ENCODE peak calls at places on chromosomes 11 and 22, in ten cellular contexts. One of them, this sample, is unnamed. For H3K36me3, the result is how much of the 10 kb centered on the place peaks cover.

GRCh38 chr11:134008593-134008992 is 51.8 kb upstream of the IGSF9B start:
- DNase-seq in MM.1S: no peak
- DNase-seq in K562: no peak
- DNase-seq in CD4-positive, CD25-positive, alpha-beta regulatory T cell: no peak
- DNase-seq in body of pancreas: no peak
- DNase-seq in GM23248: no peak
- DNase-seq in spleen: no peak
- DNase-seq in fibroblast of lung: no peak
- DNase-seq in OCI-LY7: peak
- DNase-seq in CD4-positive, alpha-beta memory T cell: no peak
- DNase-seq in this sample: peak

GRCh38 chr11:472272-472671 is 22.2 kb downstream of the PTDSS2 start:
- DNase-seq in MM.1S: no peak
- DNase-seq in K562: no peak
- DNase-seq in CD4-positive, CD25-positive, alpha-beta regulatory T cell: no peak
- DNase-seq in body of pancreas: no peak
- DNase-seq in GM23248: no peak
- DNase-seq in spleen: no peak
- DNase-seq in fibroblast of lung: no peak
- DNase-seq in OCI-LY7: no peak
- DNase-seq in CD4-positive, alpha-beta memory T cell: no peak
- DNase-seq in this sample: no peak

GRCh38 chr11:111429066-111429506 is 50.0 kb upstream of the POU2AF1 start:
- DNase-seq in MM.1S: peak
- DNase-seq in K562: peak
- DNase-seq in CD4-positive, CD25-positive, alpha-beta regulatory T cell: peak
- DNase-seq in body of pancreas: peak
- DNase-seq in GM23248: peak
- DNase-seq in spleen: no peak
- DNase-seq in fibroblast of lung: peak
- DNase-seq in OCI-LY7: peak
- DNase-seq in CD4-positive, alpha-beta memory T cell: peak
- DNase-seq in this sample: peak

GRCh38 chr11:16933756-16934603 is 80.2 kb downstream of the PLEKHA7 start:
- DNase-seq in MM.1S: no peak
- DNase-seq in K562: no peak
- DNase-seq in CD4-positive, CD25-positive, alpha-beta regulatory T cell: no peak
- DNase-seq in body of pancreas: peak
- DNase-seq in GM23248: no peak
- DNase-seq in spleen: no peak
- DNase-seq in fibroblast of lung: no peak
- DNase-seq in OCI-LY7: no peak
- DNase-seq in CD4-positive, alpha-beta memory T cell: no peak
- DNase-seq in this sample: no peak

GRCh38 chr11:17526326-17526725 is 17.9 kb downstream of the USH1C start:
- DNase-seq in MM.1S: no peak
- DNase-seq in K562: no peak
- DNase-seq in CD4-positive, CD25-positive, alpha-beta regulatory T cell: no peak
- DNase-seq in body of pancreas: no peak
- DNase-seq in GM23248: no peak
- DNase-seq in spleen: no peak
- DNase-seq in fibroblast of lung: no peak
- DNase-seq in OCI-LY7: no peak
- DNase-seq in CD4-positive, alpha-beta memory T cell: no peak
- DNase-seq in this sample: no peak

GRCh38 chr11:44066732-44067131 is 662 bp downstream of the ACCS start:
- DNase-seq in MM.1S: no peak
- DNase-seq in K562: peak
- DNase-seq in CD4-positive, CD25-positive, alpha-beta regulatory T cell: peak
- DNase-seq in body of pancreas: peak
- DNase-seq in GM23248: peak
- DNase-seq in spleen: no peak
- DNase-seq in fibroblast of lung: peak
- DNase-seq in OCI-LY7: no peak
- DNase-seq in CD4-positive, alpha-beta memory T cell: no peak
- DNase-seq in this sample: no peak

GRCh38 chr22:35854334-35854733 is 136.7 kb downstream of the APOL5 start:
- DNase-seq in MM.1S: no peak
- DNase-seq in K562: no peak
- DNase-seq in CD4-positive, CD25-positive, alpha-beta regulatory T cell: no peak
- DNase-seq in body of pancreas: no peak
- DNase-seq in GM23248: no peak
- DNase-seq in spleen: no peak
- DNase-seq in fibroblast of lung: no peak
- DNase-seq in OCI-LY7: no peak
- DNase-seq in CD4-positive, alpha-beta memory T cell: no peak
- DNase-seq in this sample: no peak

GRCh38 chr11:1619449-1619848 is 2.5 kb downstream of the KRTAP5-4 start:
- DNase-seq in MM.1S: no peak
- DNase-seq in K562: peak
- DNase-seq in CD4-positive, CD25-positive, alpha-beta regulatory T cell: no peak
- DNase-seq in body of pancreas: no peak
- DNase-seq in GM23248: peak
- DNase-seq in spleen: peak
- DNase-seq in fibroblast of lung: no peak
- DNase-seq in OCI-LY7: no peak
- DNase-seq in CD4-positive, alpha-beta memory T cell: peak
- DNase-seq in this sample: no peak

GRCh38 chr11:11532574-11532973 is 89.2 kb downstream of the GALNT18 start:
- DNase-seq in MM.1S: no peak
- DNase-seq in K562: no peak
- DNase-seq in CD4-positive, CD25-positive, alpha-beta regulatory T cell: no peak
- DNase-seq in body of pancreas: no peak
- DNase-seq in GM23248: peak
- DNase-seq in spleen: no peak
- DNase-seq in fibroblast of lung: no peak
- DNase-seq in OCI-LY7: no peak
- DNase-seq in CD4-positive, alpha-beta memory T cell: no peak
- DNase-seq in this sample: no peak

GRCh38 chr11:96863520-96863919 is 473.7 kb downstream of the JRKL start:
- DNase-seq in MM.1S: no peak
- DNase-seq in K562: no peak
- DNase-seq in CD4-positive, CD25-positive, alpha-beta regulatory T cell: no peak
- DNase-seq in body of pancreas: no peak
- DNase-seq in GM23248: no peak
- DNase-seq in spleen: no peak
- DNase-seq in fibroblast of lung: no peak
- DNase-seq in OCI-LY7: no peak
- DNase-seq in CD4-positive, alpha-beta memory T cell: no peak
- DNase-seq in this sample: no peak

GRCh38 chr22:36191106-36191836 is 10.3 kb downstream of the APOL4 start:
- DNase-seq in MM.1S: no peak
- DNase-seq in K562: no peak
- DNase-seq in CD4-positive, CD25-positive, alpha-beta regulatory T cell: no peak
- DNase-seq in body of pancreas: peak
- DNase-seq in GM23248: peak
- DNase-seq in spleen: no peak
- DNase-seq in fibroblast of lung: peak
- DNase-seq in OCI-LY7: no peak
- DNase-seq in CD4-positive, alpha-beta memory T cell: no peak
- DNase-seq in this sample: no peak

DNA sequence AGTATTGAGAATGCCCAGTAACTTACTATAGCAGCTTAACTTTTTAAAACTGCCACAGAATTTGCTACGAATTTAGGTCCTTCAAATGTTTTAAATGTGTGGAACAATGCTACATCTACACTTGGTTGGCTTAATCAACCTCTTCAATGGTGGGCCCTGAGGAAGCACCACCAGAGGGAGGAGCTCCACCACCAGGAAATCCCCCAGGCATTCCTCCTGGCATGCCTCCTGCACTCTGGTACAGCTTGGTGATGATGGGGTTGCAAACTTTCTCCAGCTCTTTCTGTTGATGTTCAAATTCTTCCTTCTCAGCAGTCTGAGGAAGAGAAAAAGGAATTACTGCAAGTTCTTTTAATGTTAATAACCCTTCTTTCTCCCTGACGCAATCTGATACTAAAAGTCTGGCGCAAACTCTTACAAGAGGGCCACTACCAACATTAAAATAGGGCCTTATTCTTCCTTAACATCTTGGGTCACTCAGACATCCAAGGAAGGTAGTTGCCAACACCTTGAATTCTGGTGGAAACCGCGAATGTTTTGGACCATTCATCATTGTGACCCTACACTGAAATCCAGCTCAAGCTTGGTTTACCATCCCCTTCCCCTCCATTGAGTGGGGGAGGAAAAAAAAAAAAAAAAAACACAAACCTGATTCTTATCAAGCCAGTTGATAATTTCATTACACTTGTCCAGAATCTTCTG is 4.2 kb downstream of the HSPA8 start:
- DNase-seq in MM.1S: no peak
- DNase-seq in K562: no peak
- DNase-seq in CD4-positive, CD25-positive, alpha-beta regulatory T cell: no peak
- DNase-seq in body of pancreas: no peak
- DNase-seq in GM23248: no peak
- DNase-seq in spleen: no peak
- DNase-seq in fibroblast of lung: no peak
- DNase-seq in OCI-LY7: no peak
- DNase-seq in CD4-positive, alpha-beta memory T cell: peak
- DNase-seq in this sample: no peak
- H3K36me3 ChIP-seq in MM.1S: under half
- H3K36me3 ChIP-seq in K562: half or more
- H3K36me3 ChIP-seq in CD4-positive, CD25-positive, alpha-beta regulatory T cell: half or more
- H3K36me3 ChIP-seq in body of pancreas: under half
- H3K36me3 ChIP-seq in GM23248: half or more
- H3K36me3 ChIP-seq in spleen: half or more
- H3K36me3 ChIP-seq in fibroblast of lung: under half
- H3K36me3 ChIP-seq in OCI-LY7: half or more
- H3K36me3 ChIP-seq in CD4-positive, alpha-beta memory T cell: half or more
- H3K36me3 ChIP-seq in this sample: half or more

GRCh38 chr11:113835306-113835705 is 40.1 kb downstream of the USP28 start:
- DNase-seq in MM.1S: no peak
- DNase-seq in K562: no peak
- DNase-seq in CD4-positive, CD25-positive, alpha-beta regulatory T cell: no peak
- DNase-seq in body of pancreas: no peak
- DNase-seq in GM23248: no peak
- DNase-seq in spleen: no peak
- DNase-seq in fibroblast of lung: no peak
- DNase-seq in OCI-LY7: no peak
- DNase-seq in CD4-positive, alpha-beta memory T cell: no peak
- DNase-seq in this sample: no peak
- H3K36me3 ChIP-seq in MM.1S: under half
- H3K36me3 ChIP-seq in K562: under half
- H3K36me3 ChIP-seq in CD4-positive, CD25-positive, alpha-beta regulatory T cell: under half
- H3K36me3 ChIP-seq in body of pancreas: under half
- H3K36me3 ChIP-seq in GM23248: under half
- H3K36me3 ChIP-seq in spleen: under half
- H3K36me3 ChIP-seq in fibroblast of lung: under half
- H3K36me3 ChIP-seq in OCI-LY7: half or more
- H3K36me3 ChIP-seq in CD4-positive, alpha-beta memory T cell: under half
- H3K36me3 ChIP-seq in this sample: half or more

GRCh38 chr11:5666396-5666780 is 18.5 kb downstream of the TRIM5 start:
- DNase-seq in MM.1S: no peak
- DNase-seq in K562: no peak
- DNase-seq in CD4-positive, CD25-positive, alpha-beta regulatory T cell: no peak
- DNase-seq in body of pancreas: no peak
- DNase-seq in GM23248: no peak
- DNase-seq in spleen: no peak
- DNase-seq in fibroblast of lung: no peak
- DNase-seq in OCI-LY7: no peak
- DNase-seq in CD4-positive, alpha-beta memory T cell: no peak
- DNase-seq in this sample: no peak

GRCh38 chr11:5665051-5665450 is 19.8 kb downstream of the TRIM5 start:
- DNase-seq in MM.1S: no peak
- DNase-seq in K562: no peak
- DNase-seq in CD4-positive, CD25-positive, alpha-beta regulatory T cell: no peak
- DNase-seq in body of pancreas: no peak
- DNase-seq in GM23248: no peak
- DNase-seq in spleen: no peak
- DNase-seq in fibroblast of lung: no peak
- DNase-seq in OCI-LY7: no peak
- DNase-seq in CD4-positive, alpha-beta memory T cell: no peak
- DNase-seq in this sample: no peak

GRCh38 chr11:5663511-5663910 is 21.4 kb downstream of the TRIM5 start:
- DNase-seq in MM.1S: no peak
- DNase-seq in K562: no peak
- DNase-seq in CD4-positive, CD25-positive, alpha-beta regulatory T cell: no peak
- DNase-seq in body of pancreas: no peak
- DNase-seq in GM23248: no peak
- DNase-seq in spleen: no peak
- DNase-seq in fibroblast of lung: no peak
- DNase-seq in OCI-LY7: no peak
- DNase-seq in CD4-positive, alpha-beta memory T cell: no peak
- DNase-seq in this sample: no peak

DNA sequence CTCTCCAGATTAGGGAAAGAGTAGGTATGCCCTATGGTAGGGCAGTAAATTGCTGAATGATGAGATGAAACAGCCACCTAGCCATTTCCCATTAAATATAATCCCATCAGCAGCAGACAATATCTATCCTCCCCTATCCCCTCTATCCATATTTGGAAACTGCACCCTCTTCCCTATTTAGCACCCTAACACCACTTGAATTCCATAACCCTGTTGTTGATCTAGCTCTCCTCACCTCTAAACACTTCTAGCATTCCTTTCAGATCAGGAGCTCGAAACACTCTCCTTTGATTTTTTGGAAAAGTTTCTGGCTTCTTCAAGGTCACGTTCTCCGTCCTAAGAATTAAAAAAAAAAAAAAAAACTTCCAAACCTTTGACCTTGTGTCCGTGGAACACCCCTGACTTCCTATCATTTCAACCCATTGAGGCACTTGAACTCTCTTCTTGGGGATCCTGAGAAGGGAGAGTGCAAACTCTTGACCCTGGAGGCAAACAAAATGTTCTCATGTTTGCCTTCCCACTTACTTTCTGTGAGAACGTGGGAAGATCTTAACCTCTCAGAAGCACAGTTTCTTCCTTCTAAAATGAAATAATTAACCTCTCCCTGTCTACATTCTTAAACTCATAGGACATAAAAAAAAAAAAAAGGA is 19.0 kb downstream of the TRIM5 start:
- DNase-seq in MM.1S: no peak
- DNase-seq in K562: no peak
- DNase-seq in CD4-positive, CD25-positive, alpha-beta regulatory T cell: no peak
- DNase-seq in body of pancreas: no peak
- DNase-seq in GM23248: no peak
- DNase-seq in spleen: no peak
- DNase-seq in fibroblast of lung: no peak
- DNase-seq in OCI-LY7: no peak
- DNase-seq in CD4-positive, alpha-beta memory T cell: no peak
- DNase-seq in this sample: no peak
- H3K36me3 ChIP-seq in MM.1S: under half
- H3K36me3 ChIP-seq in K562: under half
- H3K36me3 ChIP-seq in CD4-positive, CD25-positive, alpha-beta regulatory T cell: under half
- H3K36me3 ChIP-seq in body of pancreas: under half
- H3K36me3 ChIP-seq in GM23248: under half
- H3K36me3 ChIP-seq in spleen: half or more
- H3K36me3 ChIP-seq in fibroblast of lung: under half
- H3K36me3 ChIP-seq in OCI-LY7: under half
- H3K36me3 ChIP-seq in CD4-positive, alpha-beta memory T cell: under half
- H3K36me3 ChIP-seq in this sample: half or more

DNA sequence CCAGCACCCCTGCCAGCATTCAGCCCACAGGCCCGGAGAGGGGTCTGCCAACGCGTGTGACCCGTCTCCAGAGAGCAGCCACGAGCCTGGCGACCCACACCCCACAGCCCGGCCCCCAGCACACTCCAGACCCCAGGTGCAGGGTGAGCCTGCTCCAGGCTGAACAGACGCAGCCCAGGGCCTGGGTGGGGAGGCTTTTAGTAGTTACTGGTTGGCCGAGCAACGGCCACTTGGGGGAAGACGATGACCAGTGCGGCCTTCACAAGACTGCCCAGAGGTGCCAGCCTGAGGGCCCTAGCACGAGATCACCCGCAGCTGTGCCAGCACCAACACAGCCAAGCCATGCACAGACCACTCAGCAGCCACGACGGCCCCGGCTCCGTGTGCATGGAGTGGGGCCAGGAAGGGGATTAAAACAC is 47.8 kb downstream of the BRD1 start:
- DNase-seq in MM.1S: no peak
- DNase-seq in K562: no peak
- DNase-seq in CD4-positive, CD25-positive, alpha-beta regulatory T cell: no peak
- DNase-seq in body of pancreas: no peak
- DNase-seq in GM23248: no peak
- DNase-seq in spleen: no peak
- DNase-seq in fibroblast of lung: no peak
- DNase-seq in OCI-LY7: no peak
- DNase-seq in CD4-positive, alpha-beta memory T cell: no peak
- DNase-seq in this sample: no peak
- H3K36me3 ChIP-seq in MM.1S: under half
- H3K36me3 ChIP-seq in K562: under half
- H3K36me3 ChIP-seq in CD4-positive, CD25-positive, alpha-beta regulatory T cell: half or more
- H3K36me3 ChIP-seq in body of pancreas: under half
- H3K36me3 ChIP-seq in GM23248: under half
- H3K36me3 ChIP-seq in spleen: half or more
- H3K36me3 ChIP-seq in fibroblast of lung: under half
- H3K36me3 ChIP-seq in OCI-LY7: half or more
- H3K36me3 ChIP-seq in CD4-positive, alpha-beta memory T cell: half or more
- H3K36me3 ChIP-seq in this sample: half or more

This sample was measured in NT2/D1.